ENCODE peak calls at places on chromosomes 13 and 19, in five cellular contexts. J, L, V, Z and M are unnamed samples. For H3K27me3 and H3K36me3, the result is how much of the 10 kb centered on the place peaks cover.

GRCh38 chr13:23323946-23324709 is 109.4 kb downstream of the SACS start:
- DNase-seq in V (no peak), L (no peak), J (peak), Z (no peak), M (no peak)

GRCh38 chr19:33528404-33528803 is 6.8 kb upstream of the PEPD start:
- DNase-seq in L (no peak), J (no peak), Z (no peak), V (no peak), M (no peak)

GRCh38 chr19:4014541-4015491 is 7.3 kb downstream of the PIAS4 start:
- DNase-seq in J (peak), V (no peak), L (peak), Z (no peak), M (peak)

GRCh38 chr19:18021121-18021755 is 13.3 kb downstream of the ARRDC2 start:
- DNase-seq in Z (peak), J (no peak), V (peak), L (peak), M (peak)

GRCh38 chr13:38520041-38520440 is 166.8 kb upstream of the FREM2 start:
- DNase-seq in L (no peak), J (no peak), Z (no peak), V (no peak), M (no peak)

GRCh38 chr19:3178973-3179738 is 587 bp downstream of the S1PR4 start:
- DNase-seq in V (no peak), J (no peak), Z (no peak), L (no peak), M (no peak)

GRCh38 chr19:42253245-42254082 is 1.5 kb downstream of the ERF start:
- DNase-seq in V (peak), Z (peak), L (peak), J (peak), M (peak)

GRCh38 chr19:29812881-29813275 is 1.1 kb downstream of the CCNE1 start:
- DNase-seq in Z (peak), L (no peak), V (no peak), J (no peak), M (no peak)

GRCh38 chr19:29680447-29680846 is 15.2 kb downstream of the PLEKHF1 start:
- DNase-seq in Z (no peak), J (no peak), V (no peak), L (peak), M (no peak)

GRCh38 chr13:58119351-58119750 is 487.8 kb downstream of the PCDH17 start:
- DNase-seq in J (no peak), Z (no peak), L (no peak), V (no peak), M (no peak)

GRCh38 chr13:35947315-35947714 is 183.9 kb downstream of the DCLK1 start:
- DNase-seq in Z (no peak), J (peak), L (no peak), V (no peak), M (no peak)

GRCh38 chr19:51478381-51479285 is at the start of gene CEACAM18:
- DNase-seq in J (no peak), L (no peak), V (no peak), Z (no peak), M (no peak)

GRCh38 chr19:5624154-5624663 is 1.3 kb downstream of the SAFB start:
- DNase-seq in L (peak), V (peak), J (peak), Z (peak), M (no peak)

GRCh38 chr19:45172173-45172572 is 5.9 kb downstream of the TRAPPC6A start:
- DNase-seq in Z (no peak), J (no peak), V (no peak), L (no peak), M (no peak)

GRCh38 chr19:30222993-30223865 is 149.0 kb upstream of the ZNF536 start:
- DNase-seq in J (peak), Z (no peak), L (no peak), V (no peak), M (no peak)

GRCh38 chr19:46181386-46181774 is 33.3 kb downstream of the IGFL2 start:
- DNase-seq in V (no peak), Z (no peak), J (no peak), L (no peak), M (no peak)

GRCh38 chr19:3783660-3784584 is 2.3 kb downstream of the MATK start:
- DNase-seq in Z (no peak), L (no peak), J (peak), V (no peak), M (no peak)

GRCh38 chr19:35045667-35046300 is 4.3 kb downstream of the HPN start:
- DNase-seq in J (peak), L (no peak), Z (no peak), V (no peak), M (no peak)

GRCh38 chr13:42215578-42216421 is 56.2 kb upstream of the AKAP11 start:
- DNase-seq in L (no peak), V (peak), J (peak), Z (peak), M (no peak)

GRCh38 chr19:35330475-35330874 is 1.5 kb downstream of the CD22 start:
- DNase-seq in Z (no peak), V (no peak), L (no peak), J (no peak), M (peak)

GRCh38 chr13:29855784-29856183 is 5.4 kb upstream of the UBL3 start:
- DNase-seq in L (no peak), V (no peak), J (no peak), Z (no peak), M (no peak)

GRCh38 chr13:93561553-93561952 is 334.9 kb downstream of the GPC6 start:
- DNase-seq in J (peak), Z (no peak), L (no peak), V (no peak), M (no peak)

GRCh38 chr13:51154029-51154555 is 43.0 kb upstream of the C13orf42 start:
- DNase-seq in Z (no peak), L (no peak), J (no peak), V (no peak), M (no peak)

GRCh38 chr19:4362871-4363545 is 19.6 kb downstream of the MPND start:
- DNase-seq in J (peak), Z (no peak), V (no peak), L (no peak), M (no peak)

GRCh38 chr19:41870401-41870873 is 6.6 kb upstream of the CD79A start:
- DNase-seq in V (no peak), J (no peak), Z (no peak), L (no peak), M (no peak)

GRCh38 chr19:15262011-15262410 is 29.8 kb upstream of the EPHX3 start:
- DNase-seq in V (no peak), L (no peak), J (no peak), Z (peak), M (no peak)

GRCh38 chr13:24041822-24042221 is 118.7 kb upstream of the SPATA13 start:
- DNase-seq in Z (no peak), J (no peak), L (no peak), V (no peak), M (no peak)

GRCh38 chr19:50567052-50567841 is 988 bp downstream of the LRRC4B start:
- DNase-seq in V (no peak), L (no peak), J (peak), Z (no peak), M (no peak)

GRCh38 chr13:74661851-74662250 is 527.6 kb upstream of the KLF12 start:
- DNase-seq in J (no peak), V (no peak), L (no peak), Z (no peak), M (no peak)

GRCh38 chr19:7435602-7436001 is 53.2 kb downstream of the PEX11G start:
- DNase-seq in V (no peak), Z (no peak), L (no peak), J (no peak), M (no peak)
- H3K27me3 ChIP-seq in V (under half), Z (under half), L (under half), J (under half), M (under half)

GRCh38 chr13:98397221-98397620 is 179.7 kb downstream of the STK24 start:
- DNase-seq in J (no peak), V (no peak), Z (no peak), L (no peak), M (no peak)

GRCh38 chr13:98397861-98398260 is 179.0 kb downstream of the STK24 start:
- DNase-seq in J (no peak), V (no peak), Z (no peak), L (no peak), M (no peak)

GRCh38 chr13:98393873-98394272 is 183.0 kb downstream of the STK24 start:
- DNase-seq in J (no peak), L (no peak), V (no peak), Z (no peak), M (no peak)

GRCh38 chr13:98394820-98395510 is 181.9 kb downstream of the STK24 start:
- DNase-seq in L (no peak), Z (no peak), V (no peak), J (no peak), M (no peak)

DNA sequence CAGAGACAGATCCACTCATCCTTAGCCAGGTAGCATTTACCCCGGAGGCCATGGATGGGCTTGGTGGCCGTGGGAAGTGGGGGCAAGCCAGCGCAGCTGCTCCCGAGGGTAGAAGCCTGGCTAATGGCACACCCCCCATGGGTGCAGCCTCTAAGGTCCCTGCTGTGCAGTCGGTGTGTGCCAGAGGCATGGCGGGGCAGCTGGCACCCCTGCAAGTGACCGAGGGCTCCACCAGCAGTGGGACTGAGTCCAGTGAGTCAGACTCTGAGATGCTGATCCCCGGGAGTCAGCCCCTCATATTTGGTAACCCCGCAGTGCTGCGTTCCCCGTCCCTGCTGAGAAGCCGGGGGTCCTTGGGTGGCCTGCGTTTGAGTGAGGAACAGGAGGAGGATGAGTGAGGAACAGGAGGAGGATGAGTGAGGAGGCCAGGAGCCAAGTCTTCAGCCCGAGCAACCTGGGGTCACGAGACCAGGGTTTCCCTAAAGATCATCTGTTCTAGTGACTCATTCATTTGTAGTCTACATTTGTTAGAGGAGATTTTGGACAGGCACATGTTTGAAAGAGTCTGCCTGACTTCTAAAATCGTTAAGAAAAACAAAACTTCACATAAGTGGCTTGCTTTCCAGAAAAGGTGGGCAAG is 180.7 kb downstream of the STK24 start:
- DNase-seq in L (no peak), V (no peak), Z (no peak), J (no peak), M (no peak)
- H3K36me3 ChIP-seq in L (under half), V (under half), Z (under half), J (under half), M (under half)

GRCh38 chr13:78201411-78201810 is 282.8 kb upstream of the EDNRB start:
- DNase-seq in V (no peak), L (no peak), Z (no peak), J (no peak), M (no peak)
- H3K27me3 ChIP-seq in V (under half), L (under half), Z (under half), J (under half), M (under half)

GRCh38 chr13:94612050-94612449 is 10.4 kb downstream of the GPR180 start:
- DNase-seq in L (no peak), J (no peak), V (no peak), Z (no peak), M (no peak)

GRCh38 chr13:94613051-94613450 is 11.4 kb downstream of the GPR180 start:
- DNase-seq in J (no peak), L (no peak), V (no peak), Z (no peak), M (no peak)

GRCh38 chr13:94620286-94620896 is 18.7 kb downstream of the GPR180 start:
- DNase-seq in L (no peak), V (no peak), Z (no peak), J (peak), M (no peak)

GRCh38 chr13:94617389-94618000 is 15.8 kb downstream of the GPR180 start:
- DNase-seq in V (peak), Z (no peak), L (no peak), J (peak), M (no peak)
- H3K36me3 ChIP-seq in V (under half), Z (under half), L (under half), J (under half), M (under half)

GRCh38 chr19:47848871-47849473 is 10.1 kb upstream of the TPRX2 start:
- DNase-seq in J (peak), L (no peak), Z (peak), V (no peak), M (no peak)
- H3K27me3 ChIP-seq in J (under half), L (half or more), Z (under half), V (under half), M (half or more)

GRCh38 chr13:80011448-80012212 is 329.3 kb downstream of the SPRY2 start:
- DNase-seq in V (no peak), L (no peak), J (no peak), Z (no peak), M (no peak)

GRCh38 chr13:80012281-80012680 is 328.6 kb downstream of the SPRY2 start:
- DNase-seq in L (no peak), Z (no peak), J (no peak), V (no peak), M (no peak)

GRCh38 chr13:80010286-80010831 is 330.6 kb downstream of the SPRY2 start:
- DNase-seq in V (no peak), Z (no peak), J (no peak), L (no peak), M (no peak)

GRCh38 chr13:80009760-80010159 is 331.2 kb downstream of the SPRY2 start:
- DNase-seq in L (no peak), V (no peak), J (no peak), Z (no peak), M (no peak)

DNA sequence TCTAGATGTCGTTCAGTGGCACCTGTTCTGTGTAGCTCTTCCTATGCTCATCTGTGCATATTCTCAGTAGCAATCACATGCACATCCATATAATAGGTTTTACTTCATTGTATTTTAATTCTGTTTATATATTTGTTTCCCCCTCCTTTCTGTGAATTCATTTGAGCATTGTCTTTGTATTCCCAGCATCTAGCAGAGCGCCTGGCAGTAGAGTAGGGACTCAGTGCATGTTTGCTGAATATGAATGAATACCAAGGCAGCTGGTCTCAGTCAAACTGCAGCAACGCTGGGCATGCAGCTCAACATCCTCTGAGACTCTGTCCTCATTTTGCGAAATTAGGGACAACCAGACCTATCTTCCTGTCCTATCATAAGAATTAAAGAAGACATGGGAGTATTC is 330.1 kb downstream of the SPRY2 start:
- DNase-seq in J (no peak), V (no peak), Z (no peak), L (no peak), M (no peak)
- H3K36me3 ChIP-seq in J (under half), V (under half), Z (under half), L (under half), M (under half)

DNA sequence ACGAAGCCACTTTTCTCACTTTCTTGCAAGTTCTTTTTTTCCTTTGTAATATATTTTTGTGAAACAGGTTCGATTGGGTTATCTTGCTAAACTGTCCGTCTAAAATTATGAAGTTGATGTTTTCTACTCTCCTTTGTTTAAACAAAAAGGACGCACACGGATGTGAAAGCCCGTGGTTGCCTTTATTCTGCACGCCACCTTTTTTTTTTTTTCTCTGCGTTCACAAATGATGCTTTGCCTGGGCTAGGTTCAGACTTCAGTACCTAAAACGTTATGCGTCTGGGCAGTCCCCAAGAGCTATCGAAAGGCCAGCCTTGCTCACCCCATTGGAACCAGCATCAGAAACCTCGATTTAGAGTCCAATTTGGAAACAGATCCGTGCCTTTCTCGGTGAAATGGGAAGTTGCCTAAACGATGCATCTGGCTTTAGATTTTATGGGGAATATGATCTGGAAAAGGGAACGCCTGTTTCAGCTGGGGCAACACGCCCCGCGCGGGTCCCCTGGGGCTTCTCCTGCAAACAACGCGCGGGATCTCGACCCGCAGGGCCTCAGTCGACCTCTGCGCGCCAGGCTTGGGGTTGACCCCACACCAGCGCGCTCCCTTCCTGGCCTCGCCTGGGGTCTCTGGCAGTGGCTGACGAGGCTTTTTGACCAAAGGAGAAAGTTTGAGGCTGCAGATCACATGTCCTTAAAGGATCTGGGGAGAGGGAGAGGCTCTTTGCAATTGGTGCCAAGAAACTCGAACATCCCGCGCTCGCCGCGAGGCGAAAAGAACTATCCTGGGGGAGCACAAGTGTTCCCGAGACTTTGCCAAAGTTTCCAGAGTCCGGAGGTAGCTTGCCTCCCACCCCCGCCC is 114.0 kb downstream of the KCNRG start:
- DNase-seq in L (peak), Z (no peak), J (peak), V (peak), M (no peak)
- H3K27me3 ChIP-seq in L (half or more), Z (half or more), J (half or more), V (under half), M (under half)